ENCODE peak calls at places on chromosomes 7 and 10, in four cellular contexts. One of them, this sample, is unnamed.

GRCh38 chr10:124484016-124484415 is 22.4 kb downstream of the LHPP start:
- DNase-seq in ovary: no peak
- DNase-seq in glutamatergic neuron: no peak
- DNase-seq in tibial nerve: no peak
- DNase-seq in this sample: no peak

GRCh38 chr10:80545258-80545881 is 7.7 kb downstream of the SH2D4B start:
- DNase-seq in ovary: no peak
- DNase-seq in glutamatergic neuron: no peak
- DNase-seq in tibial nerve: no peak
- DNase-seq in this sample: no peak

GRCh38 chr7:116708248-116708647 is 36.3 kb downstream of the MET start:
- DNase-seq in ovary: no peak
- DNase-seq in glutamatergic neuron: no peak
- DNase-seq in tibial nerve: no peak
- DNase-seq in this sample: no peak

GRCh38 chr10:108141064-108141463 is 976.6 kb upstream of the SORCS1 start:
- DNase-seq in tibial nerve: no peak
- DNase-seq in ovary: no peak
- DNase-seq in glutamatergic neuron: no peak
- DNase-seq in this sample: no peak

GRCh38 chr10:77712207-77712606 is 74.6 kb upstream of the KCNMA1 start:
- DNase-seq in tibial nerve: no peak
- DNase-seq in glutamatergic neuron: no peak
- DNase-seq in ovary: no peak
- DNase-seq in this sample: no peak

GRCh38 chr7:33849004-33849403 is 56.3 kb upstream of the BMPER start:
- DNase-seq in glutamatergic neuron: no peak
- DNase-seq in tibial nerve: no peak
- DNase-seq in ovary: no peak
- DNase-seq in this sample: no peak

GRCh38 chr7:141999219-141999618 is 3.5 kb downstream of the MGAM start:
- DNase-seq in glutamatergic neuron: no peak
- DNase-seq in tibial nerve: no peak
- DNase-seq in ovary: no peak
- DNase-seq in this sample: no peak

GRCh38 chr10:28400176-28400575 is 97.3 kb upstream of the MPP7 start:
- DNase-seq in ovary: no peak
- DNase-seq in tibial nerve: no peak
- DNase-seq in glutamatergic neuron: no peak
- DNase-seq in this sample: no peak

GRCh38 chr7:43648725-43649406 is 66.0 kb downstream of the STK17A start:
- DNase-seq in ovary: no peak
- DNase-seq in tibial nerve: no peak
- DNase-seq in glutamatergic neuron: no peak
- DNase-seq in this sample: no peak

GRCh38 chr10:119370046-119370770 is 162.8 kb downstream of the GRK5 start:
- DNase-seq in glutamatergic neuron: no peak
- DNase-seq in ovary: no peak
- DNase-seq in tibial nerve: peak
- DNase-seq in this sample: no peak

GRCh38 chr7:111728635-111728995 is 166.3 kb upstream of the IMMP2L start:
- DNase-seq in ovary: no peak
- DNase-seq in tibial nerve: no peak
- DNase-seq in glutamatergic neuron: no peak
- DNase-seq in this sample: no peak

GRCh38 chr10:5089869-5090268 is 4.3 kb upstream of the AKR1C3 start:
- DNase-seq in glutamatergic neuron: no peak
- DNase-seq in ovary: no peak
- DNase-seq in tibial nerve: no peak
- DNase-seq in this sample: no peak

GRCh38 chr10:96794786-96795733 is 37.0 kb upstream of the LCOR start:
- DNase-seq in tibial nerve: no peak
- DNase-seq in ovary: no peak
- DNase-seq in glutamatergic neuron: no peak
- DNase-seq in this sample: no peak

GRCh38 chr10:31709028-31709427 is 219.6 kb downstream of the ARHGAP12 start:
- DNase-seq in glutamatergic neuron: no peak
- DNase-seq in ovary: no peak
- DNase-seq in tibial nerve: no peak
- DNase-seq in this sample: no peak

GRCh38 chr7:155581954-155582353 is 35.6 kb upstream of the CNPY1 start:
- DNase-seq in tibial nerve: no peak
- DNase-seq in ovary: no peak
- DNase-seq in glutamatergic neuron: no peak
- DNase-seq in this sample: no peak

GRCh38 chr7:88042157-88042556 is 108.1 kb downstream of the ADAM22 start:
- DNase-seq in tibial nerve: no peak
- DNase-seq in ovary: no peak
- DNase-seq in glutamatergic neuron: no peak
- DNase-seq in this sample: no peak

GRCh38 chr7:98956937-98957336 is 78.6 kb downstream of the TRRAP start:
- DNase-seq in tibial nerve: no peak
- DNase-seq in ovary: no peak
- DNase-seq in glutamatergic neuron: no peak
- DNase-seq in this sample: no peak

GRCh38 chr10:119616879-119617580 is 20.3 kb upstream of the TIAL1 start:
- DNase-seq in tibial nerve: peak
- DNase-seq in ovary: peak
- DNase-seq in glutamatergic neuron: peak
- DNase-seq in this sample: no peak

GRCh38 chr7:30937426-30937825 is 25.8 kb downstream of the AQP1 start:
- DNase-seq in ovary: no peak
- DNase-seq in glutamatergic neuron: no peak
- DNase-seq in tibial nerve: no peak
- DNase-seq in this sample: no peak

DNA sequence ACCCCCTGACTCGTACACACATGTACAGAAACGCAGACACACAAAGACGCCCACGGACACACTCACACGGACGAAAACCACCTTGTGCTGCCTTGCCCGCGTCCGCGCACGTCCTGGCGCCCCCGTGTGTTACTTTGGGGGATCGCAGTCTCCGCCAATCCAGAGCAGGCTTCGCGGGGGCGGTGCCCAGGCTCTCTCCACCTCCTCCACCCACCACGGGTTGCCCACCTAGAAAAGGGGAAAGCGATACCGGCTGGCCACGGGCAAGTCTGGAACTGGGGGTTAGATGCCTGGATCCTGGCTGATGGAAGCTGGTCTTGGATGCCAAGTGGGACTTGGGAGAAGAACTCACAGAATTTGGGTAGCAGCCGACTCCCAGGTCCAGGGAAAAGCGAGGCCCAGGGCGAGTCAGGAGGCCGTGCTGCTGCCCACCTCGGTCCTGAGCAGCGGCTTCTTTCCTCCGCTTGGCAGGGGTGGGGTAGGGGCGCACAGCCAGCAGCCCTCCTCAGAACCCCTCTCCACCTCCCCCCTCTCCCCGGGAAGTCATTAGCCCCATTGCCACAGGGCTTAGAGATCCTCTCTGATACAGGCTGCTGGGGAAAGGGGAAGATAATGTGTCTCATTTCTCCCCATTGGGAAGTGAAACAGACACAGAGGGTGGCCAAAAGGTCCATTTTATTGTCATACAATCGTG is 4.6 kb upstream of the VGF start:
- DNase-seq in glutamatergic neuron: peak
- DNase-seq in ovary: peak
- DNase-seq in tibial nerve: peak
- DNase-seq in this sample: peak
- TF ChIP-seq CTCF in glutamatergic neuron: peak
- TF ChIP-seq CTCF in ovary: peak
- TF ChIP-seq CTCF in tibial nerve: peak
- TF ChIP-seq CTCF in this sample: peak

GRCh38 chr7:32583791-32584190 is 88.5 kb downstream of the AVL9 start:
- DNase-seq in ovary: no peak
- DNase-seq in tibial nerve: no peak
- DNase-seq in glutamatergic neuron: peak
- DNase-seq in this sample: no peak

GRCh38 chr7:32586291-32587221 is 91.3 kb downstream of the AVL9 start:
- DNase-seq in ovary: no peak
- DNase-seq in tibial nerve: no peak
- DNase-seq in glutamatergic neuron: no peak
- DNase-seq in this sample: no peak

GRCh38 chr7:32588657-32589056 is 93.4 kb downstream of the AVL9 start:
- DNase-seq in tibial nerve: no peak
- DNase-seq in ovary: no peak
- DNase-seq in glutamatergic neuron: no peak
- DNase-seq in this sample: no peak

GRCh38 chr7:32591938-32592337 is 96.6 kb downstream of the AVL9 start:
- DNase-seq in glutamatergic neuron: no peak
- DNase-seq in ovary: no peak
- DNase-seq in tibial nerve: no peak
- DNase-seq in this sample: no peak

GRCh38 chr7:32587431-32587948 is 92.2 kb downstream of the AVL9 start:
- DNase-seq in glutamatergic neuron: no peak
- DNase-seq in tibial nerve: no peak
- DNase-seq in ovary: peak
- DNase-seq in this sample: no peak
- TF ChIP-seq CTCF in glutamatergic neuron: no peak
- TF ChIP-seq CTCF in tibial nerve: no peak
- TF ChIP-seq CTCF in ovary: no peak
- TF ChIP-seq CTCF in this sample: no peak

GRCh38 chr10:72044417-72045041 is 43.8 kb downstream of the SPOCK2 start:
- DNase-seq in glutamatergic neuron: no peak
- DNase-seq in ovary: no peak
- DNase-seq in tibial nerve: no peak
- DNase-seq in this sample: no peak
- TF ChIP-seq CTCF in glutamatergic neuron: no peak
- TF ChIP-seq CTCF in ovary: no peak
- TF ChIP-seq CTCF in tibial nerve: peak
- TF ChIP-seq CTCF in this sample: no peak

GRCh38 chr7:37018954-37019353 is 294.7 kb upstream of the AOAH start:
- DNase-seq in ovary: no peak
- DNase-seq in tibial nerve: no peak
- DNase-seq in glutamatergic neuron: no peak
- DNase-seq in this sample: no peak
- TF ChIP-seq CTCF in ovary: no peak
- TF ChIP-seq CTCF in tibial nerve: no peak
- TF ChIP-seq CTCF in glutamatergic neuron: no peak
- TF ChIP-seq CTCF in this sample: no peak